ENCODE peak calls at places on chromosomes 12 and 14, in five cellular contexts. V, O, I, X and Q are unnamed samples.

GRCh38 chr12:109219938-109220337 is 89.1 kb downstream of the FOXN4 start:
- DNase-seq in V (no peak), O (no peak), I (no peak), X (no peak), Q (no peak)

GRCh38 chr14:60561845-60562746 is 53.1 kb downstream of the SIX6 start:
- DNase-seq in V (peak), O (peak), I (peak), X (peak), Q (no peak)

GRCh38 chr12:130849561-130850417 is 10.7 kb upstream of the STX2 start:
- DNase-seq in V (no peak), O (no peak), I (peak), X (peak), Q (no peak)

GRCh38 chr12:12081836-12082497 is 11.2 kb downstream of the BCL2L14 start:
- DNase-seq in V (peak), O (no peak), I (peak), X (no peak), Q (no peak)

GRCh38 chr12:21814327-21814726 is 39.8 kb upstream of the KCNJ8 start:
- DNase-seq in V (no peak), O (no peak), I (no peak), X (no peak), Q (no peak)

GRCh38 chr12:1013618-1014489 is 22.8 kb downstream of the ERC1 start:
- DNase-seq in V (no peak), O (no peak), I (peak), X (no peak), Q (no peak)

GRCh38 chr12:105492591-105492990 is 162.1 kb downstream of the C12orf75 start:
- DNase-seq in V (no peak), O (no peak), I (no peak), X (no peak), Q (no peak)

GRCh38 chr12:27524839-27525238 is 833 bp downstream of the PPFIBP1 start:
- DNase-seq in V (no peak), O (no peak), I (peak), X (no peak), Q (no peak)

GRCh38 chr12:53200107-53200457 is 7.0 kb downstream of the ITGB7 start:
- DNase-seq in V (no peak), O (no peak), I (no peak), X (no peak), Q (no peak)

GRCh38 chr12:15474766-15475165 is 152.5 kb downstream of the PTPRO start:
- DNase-seq in V (no peak), O (no peak), I (no peak), X (no peak), Q (no peak)

GRCh38 chr14:35883677-35884293 is 57.6 kb downstream of the BRMS1L start:
- DNase-seq in V (peak), O (peak), I (peak), X (peak), Q (no peak)

GRCh38 chr12:85089792-85090191 is 53.6 kb downstream of the LRRIQ1 start:
- DNase-seq in V (no peak), O (no peak), I (no peak), X (no peak), Q (no peak)

GRCh38 chr12:131618303-131618658 is 92.6 kb upstream of the SFSWAP start:
- DNase-seq in V (no peak), O (no peak), I (peak), X (no peak), Q (no peak)

GRCh38 chr14:63088865-63089264 is 43.6 kb upstream of the KCNH5 start:
- DNase-seq in V (peak), O (no peak), I (no peak), X (no peak), Q (no peak)

GRCh38 chr14:100252684-100253083 is 13.7 kb downstream of the YY1 start:
- DNase-seq in V (no peak), O (no peak), I (no peak), X (no peak), Q (no peak)

GRCh38 chr14:90726656-90727055 is 89.6 kb downstream of the TTC7B start:
- DNase-seq in V (no peak), O (peak), I (peak), X (peak), Q (peak)

GRCh38 chr12:14773685-14774073 is 29.6 kb downstream of the WBP11 start:
- DNase-seq in V (no peak), O (no peak), I (no peak), X (no peak), Q (peak)

GRCh38 chr14:90305176-90305601 is 26.6 kb downstream of the NRDE2 start:
- DNase-seq in V (no peak), O (no peak), I (no peak), X (no peak), Q (no peak)

GRCh38 chr14:51097287-51097686 is 2.4 kb upstream of the TRIM9 start:
- DNase-seq in V (no peak), O (no peak), I (no peak), X (no peak), Q (no peak)

GRCh38 chr12:68981536-68981935 is 48.6 kb upstream of the CPM start:
- DNase-seq in V (no peak), O (no peak), I (peak), X (no peak), Q (no peak)

GRCh38 chr12:7319934-7320333 is 16.1 kb downstream of the ACSM4 start:
- DNase-seq in V (peak), O (no peak), I (no peak), X (no peak), Q (no peak)

GRCh38 chr12:52203126-52203921 is 11.5 kb upstream of the KRT80 start:
- DNase-seq in V (peak), O (peak), I (peak), X (peak), Q (peak)

GRCh38 chr12:27967551-27968054 is 4.9 kb downstream of the PTHLH start:
- DNase-seq in V (no peak), O (no peak), I (no peak), X (no peak), Q (no peak)

GRCh38 chr14:29310757-29311156 is 544.2 kb downstream of the FOXG1 start:
- DNase-seq in V (no peak), O (no peak), I (no peak), X (no peak), Q (no peak)

GRCh38 chr12:105677672-105678071 is 347.2 kb downstream of the C12orf75 start:
- DNase-seq in V (peak), O (no peak), I (no peak), X (no peak), Q (no peak)

GRCh38 chr12:123421314-123421713 is 15.2 kb downstream of the RILPL2 start:
- DNase-seq in V (no peak), O (no peak), I (peak), X (no peak), Q (no peak)

GRCh38 chr12:121062391-121063045 is 23.5 kb upstream of the OASL start:
- DNase-seq in V (no peak), O (no peak), I (no peak), X (no peak), Q (no peak)

GRCh38 chr14:90804776-90805391 is 11.3 kb downstream of the TTC7B start:
- DNase-seq in V (no peak), O (no peak), I (no peak), X (no peak), Q (no peak)

GRCh38 chr14:68458840-68459469 is 333.9 kb downstream of the ZFP36L1 start:
- DNase-seq in V (no peak), O (peak), I (peak), X (peak), Q (peak)

GRCh38 chr12:89574736-89575208 is 48.9 kb upstream of the POC1B start:
- DNase-seq in V (no peak), O (no peak), I (peak), X (peak), Q (no peak)

GRCh38 chr14:67461341-67461985 is 27.1 kb downstream of the TMEM229B start:
- DNase-seq in V (no peak), O (no peak), I (no peak), X (peak), Q (no peak)

GRCh38 chr12:51663390-51663789 is 72.4 kb downstream of the SCN8A start:
- DNase-seq in V (no peak), O (no peak), I (no peak), X (no peak), Q (no peak)

GRCh38 chr12:79933580-79934264 is 1.2 kb downstream of the PPP1R12A start:
- DNase-seq in V (peak), O (no peak), I (peak), X (no peak), Q (no peak)

GRCh38 chr12:43271659-43272058 is 280.3 kb downstream of the ADAMTS20 start:
- DNase-seq in V (no peak), O (no peak), I (no peak), X (no peak), Q (no peak)
- H3K4me3 ChIP-seq in V (no peak), O (no peak), I (no peak), X (no peak), Q (no peak)

GRCh38 chr14:103522028-103522581 is 525 bp downstream of the CKB start:
- DNase-seq in V (no peak), O (no peak), I (peak), X (peak), Q (peak)
- H3K4me3 ChIP-seq in V (no peak), O (peak), I (peak), X (peak), Q (peak)

GRCh38 chr12:75820848-75821578 is 210.6 kb downstream of the PHLDA1 start:
- DNase-seq in V (no peak), O (no peak), I (no peak), X (no peak), Q (no peak)
- H3K4me3 ChIP-seq in V (no peak), O (no peak), I (no peak), X (no peak), Q (no peak)

DNA sequence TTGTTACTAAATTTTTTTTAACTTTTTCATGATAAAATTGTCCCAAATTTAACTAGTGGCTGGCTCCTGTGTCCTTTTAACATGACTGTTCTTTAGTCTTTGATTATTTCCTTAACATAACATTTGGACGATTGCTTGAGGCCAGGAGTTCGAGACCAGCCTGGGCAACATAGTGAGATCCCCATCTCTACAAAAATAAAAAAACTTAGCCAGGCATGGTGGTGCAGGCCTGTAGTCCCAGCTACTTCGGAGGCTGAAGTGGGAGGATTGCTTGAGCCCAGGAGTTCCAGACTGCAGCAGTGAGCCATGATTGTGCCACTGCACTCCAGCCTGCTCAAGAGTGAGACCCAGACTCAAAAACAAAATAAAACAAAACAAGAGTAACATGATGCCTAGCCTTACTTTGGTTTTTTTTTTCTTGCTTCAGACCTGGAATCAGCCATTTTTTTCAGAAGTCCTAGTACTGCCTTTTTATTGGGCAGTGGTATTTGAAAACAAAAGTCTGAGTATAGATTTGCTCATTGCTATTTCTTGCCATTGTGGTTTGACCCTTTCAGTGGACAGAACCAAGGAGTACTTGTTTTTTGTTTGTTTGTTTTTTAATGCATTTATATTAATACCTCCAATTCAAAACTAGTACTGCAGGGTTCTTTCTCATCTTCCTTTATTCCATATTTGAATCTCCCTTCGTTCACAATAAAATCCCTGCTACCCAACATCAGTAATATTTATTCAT is 4.8 kb downstream of the TOGARAM1 start:
- DNase-seq in V (no peak), O (no peak), I (no peak), X (no peak), Q (no peak)
- H3K4me3 ChIP-seq in V (peak), O (peak), I (no peak), X (no peak), Q (peak)

GRCh38 chr12:2301531-2302461 is 249.0 kb downstream of the CACNA1C start:
- DNase-seq in V (no peak), O (no peak), I (no peak), X (no peak), Q (no peak)

GRCh38 chr12:2300886-2301285 is 248.1 kb downstream of the CACNA1C start:
- DNase-seq in V (no peak), O (no peak), I (no peak), X (no peak), Q (no peak)

GRCh38 chr12:2300168-2300567 is 247.4 kb downstream of the CACNA1C start:
- DNase-seq in V (no peak), O (no peak), I (no peak), X (no peak), Q (no peak)

GRCh38 chr12:2306012-2306411 is 253.2 kb downstream of the CACNA1C start:
- DNase-seq in V (no peak), O (no peak), I (peak), X (no peak), Q (no peak)

GRCh38 chr12:2302711-2303255 is 250.0 kb downstream of the CACNA1C start:
- DNase-seq in V (no peak), O (no peak), I (no peak), X (no peak), Q (no peak)
- H3K4me3 ChIP-seq in V (no peak), O (no peak), I (no peak), X (no peak), Q (no peak)

GRCh38 chr12:119229837-119230236 is 51.1 kb downstream of the HSPB8 start:
- DNase-seq in V (no peak), O (no peak), I (peak), X (no peak), Q (no peak)
- H3K4me3 ChIP-seq in V (no peak), O (no peak), I (no peak), X (no peak), Q (no peak)